ENCODE peak calls at places on chromosomes 16 and 17, in ten cellular contexts. R is Calu3; A is mucosa of descending colon; X is GM04504; F is endothelial cell; N is breast epithelium; D is tibial artery; U is stimulated activated CD4-positive, alpha-beta T cell treated with anti-CD3 and anti-CD28 coated beads, Interleukin-1b, Interleukin-23, amount 100 ng/mL, for 1 hour; V is GM23338; S is A549. K is an unnamed sample.

GRCh38 chr16:86292942-86293341 is 217.4 kb upstream of the FOXF1 start:
- DNase-seq in R (no peak), A (no peak), X (no peak), F (no peak), N (no peak), D (no peak), U (no peak), V (no peak), S (no peak), K (no peak)

GRCh38 chr16:69724981-69725479 is 1.3 kb downstream of the NQO1 start:
- DNase-seq in R (no peak), A (no peak), X (no peak), F (no peak), N (no peak), D (peak; percentile 45), U (no peak), V (peak; percentile 12), S (no peak), K (no peak)

GRCh38 chr17:1360975-1361374 is 39.0 kb downstream of the YWHAE start:
- DNase-seq in R (no peak), A (no peak), X (no peak), F (no peak), N (no peak), D (no peak), U (no peak), V (peak; percentile 15), S (no peak), K (no peak)

GRCh38 chr17:32875904-32876413 is 965 bp downstream of the MYO1D start:
- DNase-seq in R (no peak), A (no peak), X (no peak), F (no peak), N (no peak), D (no peak), U (no peak), V (no peak), S (no peak), K (no peak)

GRCh38 chr16:27238016-27238587 is 30.5 kb downstream of the NSMCE1 start:
- DNase-seq in R (no peak), A (peak; percentile 82), X (no peak), F (no peak), N (no peak), D (peak; percentile 68), U (no peak), V (no peak), S (no peak), K (no peak)

GRCh38 chr16:73183678-73184092 is 135.8 kb upstream of the ZFHX3 start:
- DNase-seq in R (no peak), A (no peak), X (peak; percentile 60), F (no peak), N (no peak), D (no peak), U (no peak), V (no peak), S (no peak), K (no peak)

GRCh38 chr16:48434653-48435318 is 49.6 kb upstream of the SIAH1 start:
- DNase-seq in R (no peak), A (no peak), X (no peak), F (no peak), N (no peak), D (no peak), U (no peak), V (no peak), S (peak; percentile 80), K (no peak)

GRCh38 chr16:13958438-13958837 is 38.5 kb downstream of the ERCC4 start:
- DNase-seq in R (no peak), A (no peak), X (no peak), F (no peak), N (no peak), D (no peak), U (no peak), V (no peak), S (peak; percentile 97), K (no peak)

GRCh38 chr16:20774703-20775362 is 11.0 kb downstream of the ACSM3 start:
- DNase-seq in R (peak; percentile 84), A (peak; percentile 88), X (peak; percentile 26), F (peak; percentile 87), N (no peak), D (no peak), U (peak; percentile 12), V (peak; percentile 92), S (peak; percentile 77), K (peak; percentile 56)

GRCh38 chr16:3645504-3646347 is 8.8 kb upstream of the DNASE1 start:
- DNase-seq in R (no peak), A (no peak), X (no peak), F (no peak), N (no peak), D (peak; percentile 38), U (no peak), V (peak; percentile 83), S (no peak), K (no peak)

GRCh38 chr17:76597156-76598003 is 11.7 kb upstream of the ST6GALNAC2 start:
- DNase-seq in R (peak; percentile 65), A (no peak), X (no peak), F (no peak), N (peak; percentile 88), D (no peak), U (no peak), V (no peak), S (no peak), K (no peak)

GRCh38 chr17:47287639-47288038 is 34.0 kb downstream of the ITGB3 start:
- DNase-seq in R (no peak), A (no peak), X (no peak), F (no peak), N (no peak), D (no peak), U (no peak), V (no peak), S (no peak), K (peak; percentile 69)

GRCh38 chr17:39591958-39592954 is 15.5 kb downstream of the NEUROD2 start:
- DNase-seq in R (peak; percentile 94), A (peak; percentile 84), X (no peak), F (peak; percentile 58), N (no peak), D (no peak), U (no peak), V (peak; percentile 96), S (peak; percentile 64), K (peak; percentile 62)